ENCODE peak calls at places on chromosomes 2 and 18, in eight cellular contexts. V, P, U, I, A, E, Q and K are unnamed samples.

GRCh38 chr2:206392118-206392517 is 51.2 kb upstream of the ADAM23 start:
- DNase-seq in V (peak), P (peak), A (no peak), Q (peak), I (peak), U (peak), E (peak), K (peak)

GRCh38 chr18:49170925-49171509 is 220.3 kb upstream of the SMAD7 start:
- DNase-seq in E (no peak), I (no peak), Q (no peak), P (no peak), U (no peak), A (no peak), V (no peak), K (no peak)

GRCh38 chr2:128579825-128580224 is 261.2 kb upstream of the HS6ST1 start:
- DNase-seq in P (no peak), Q (no peak), E (no peak), A (peak), U (no peak), V (no peak), I (no peak), K (no peak)

GRCh38 chr2:44191739-44192138 is 23.1 kb downstream of the PPM1B start:
- DNase-seq in A (no peak), I (no peak), U (no peak), E (no peak), Q (no peak), V (no peak), P (no peak), K (no peak)

GRCh38 chr2:236691799-236692167 is 122.2 kb downstream of the ACKR3 start:
- DNase-seq in A (no peak), E (no peak), I (no peak), V (peak), Q (no peak), P (no peak), U (no peak), K (no peak)

GRCh38 chr2:110871637-110872036 is 139.3 kb downstream of the ACOXL start:
- DNase-seq in E (no peak), V (no peak), Q (no peak), P (peak), A (no peak), I (no peak), U (no peak), K (no peak)

GRCh38 chr2:241908686-241909420 is 39.3 kb downstream of the RTP5 start:
- DNase-seq in P (no peak), I (no peak), V (no peak), U (no peak), A (no peak), E (no peak), Q (no peak), K (no peak)

GRCh38 chr2:191041418-191042161 is 27.6 kb upstream of the STAT1 start:
- DNase-seq in P (no peak), Q (no peak), V (peak), I (peak), U (no peak), A (no peak), E (no peak), K (peak)

GRCh38 chr2:181438298-181438697 is 18.9 kb upstream of the ITGA4 start:
- DNase-seq in P (peak), A (no peak), I (no peak), V (no peak), E (no peak), Q (no peak), U (no peak), K (no peak)

GRCh38 chr2:221570321-221571107 is 1.6 kb downstream of the EPHA4 start:
- DNase-seq in A (no peak), Q (no peak), I (peak), P (peak), U (peak), V (no peak), E (peak), K (peak)

GRCh38 chr2:12090072-12090471 is 343.6 kb downstream of the LPIN1 start:
- DNase-seq in I (no peak), A (no peak), Q (no peak), V (no peak), E (no peak), U (no peak), P (no peak), K (no peak)

GRCh38 chr18:45940724-45941123 is 26.4 kb downstream of the EPG5 start:
- DNase-seq in I (no peak), E (no peak), U (no peak), V (no peak), P (no peak), Q (no peak), A (no peak), K (no peak)

GRCh38 chr18:25284861-25285574 is 66.9 kb downstream of the ZNF521 start:
- DNase-seq in I (no peak), U (no peak), A (no peak), V (no peak), E (no peak), P (no peak), Q (peak), K (no peak)

GRCh38 chr2:240125749-240126148 is 10.4 kb downstream of the COPS9 start:
- DNase-seq in A (peak), V (no peak), Q (no peak), E (no peak), P (no peak), I (no peak), U (peak), K (no peak)

GRCh38 chr18:43276471-43276870 is 819 bp downstream of the SYT4 start:
- DNase-seq in V (no peak), Q (peak), E (no peak), A (no peak), U (no peak), I (no peak), P (no peak), K (no peak)

GRCh38 chr18:58350526-58350925 is 278.4 kb downstream of the ALPK2 start:
- DNase-seq in I (no peak), U (no peak), V (no peak), E (peak), Q (no peak), A (no peak), P (no peak), K (no peak)

GRCh38 chr2:152477347-152478092 is 142.5 kb downstream of the FMNL2 start:
- DNase-seq in A (no peak), I (no peak), E (no peak), V (no peak), P (no peak), U (no peak), Q (no peak), K (no peak)

GRCh38 chr2:19879115-19879514 is 22.7 kb downstream of the TTC32 start:
- DNase-seq in A (no peak), P (no peak), E (no peak), V (no peak), U (peak), Q (no peak), I (no peak), K (no peak)

GRCh38 chr18:49764032-49764431 is 49.3 kb downstream of the ACAA2 start:
- DNase-seq in E (peak), P (no peak), I (peak), V (no peak), A (no peak), Q (no peak), U (no peak), K (peak)

GRCh38 chr2:42331569-42332284 is 29.3 kb downstream of the COX7A2L start:
- DNase-seq in U (no peak), E (no peak), I (no peak), V (no peak), P (no peak), A (no peak), Q (no peak), K (no peak)

GRCh38 chr2:199329466-199329865 is 128.3 kb downstream of the SATB2 start:
- DNase-seq in P (no peak), A (no peak), V (peak), E (peak), I (peak), Q (no peak), U (no peak), K (no peak)

GRCh38 chr2:186256540-186256939 is 229.5 kb upstream of the ZC3H15 start:
- DNase-seq in A (no peak), U (no peak), P (no peak), Q (peak), I (peak), E (peak), V (peak), K (peak)

GRCh38 chr2:55989405-55989804 is 65.8 kb upstream of the EFEMP1 start:
- DNase-seq in A (no peak), I (no peak), U (no peak), V (no peak), Q (no peak), P (no peak), E (no peak), K (no peak)